ENCODE peak calls at places on chromosome 17, in ten cellular contexts. F is heart left ventricle, R is IMR-90, S is Peyer's patch, W is transverse colon, O is A549, V is body of pancreas, G is breast epithelium, E is adrenal gland, Y is endothelial cell of umbilical vein. Z is an unnamed sample. For H3K9me3, the result is how much of the 10 kb centered on the place peaks cover.

GRCh38 chr17:13395872-13396271 is 205.9 kb downstream of the HS3ST3A1 start:
- DNase-seq in F (no peak), Y (no peak), W (no peak), V (no peak), G (no peak), O (no peak), S (no peak), R (no peak), E (no peak), Z (no peak)

GRCh38 chr17:56973520-56973919 is 4.4 kb upstream of the SCPEP1 start:
- DNase-seq in S (no peak), W (no peak), F (no peak), E (peak), G (no peak), Y (no peak), R (peak), V (peak), O (no peak), Z (no peak)

GRCh38 chr17:64133546-64134215 is 3.7 kb upstream of the ERN1 start:
- DNase-seq in E (no peak), V (peak), W (no peak), F (no peak), G (no peak), Y (peak), S (no peak), O (peak), R (peak), Z (no peak)

GRCh38 chr17:79072544-79072943 is 2.1 kb upstream of the ENGASE start:
- DNase-seq in Y (no peak), G (no peak), R (no peak), S (peak), W (no peak), O (no peak), V (no peak), F (no peak), E (no peak), Z (peak)

GRCh38 chr17:9924735-9925191 is 19.7 kb upstream of the RCVRN start:
- DNase-seq in G (no peak), R (peak), Y (peak), S (no peak), W (no peak), F (no peak), V (no peak), O (peak), E (no peak), Z (no peak)

GRCh38 chr17:996554-997344 is at the start of gene TIMM22:
- DNase-seq in S (peak), E (peak), G (peak), W (peak), V (peak), Y (peak), F (peak), O (peak), R (peak), Z (peak)

GRCh38 chr17:80163315-80163714 is 6.5 kb upstream of the CARD14 start:
- DNase-seq in G (no peak), O (no peak), W (no peak), F (no peak), S (no peak), R (no peak), V (no peak), Y (no peak), E (no peak), Z (no peak)

GRCh38 chr17:51707216-51707615 is 446.9 kb downstream of the UTP18 start:
- DNase-seq in W (no peak), R (no peak), G (no peak), V (no peak), F (no peak), Y (no peak), O (no peak), E (no peak), S (no peak), Z (no peak)

GRCh38 chr17:4950075-4950756 is 703 bp upstream of the ENO3 start:
- DNase-seq in G (no peak), E (peak), S (peak), V (peak), Y (peak), R (no peak), W (peak), F (peak), O (peak), Z (peak)

GRCh38 chr17:29568331-29569244 is at the start of gene TP53I13:
- DNase-seq in F (peak), V (peak), G (peak), Y (peak), E (peak), O (peak), R (peak), S (peak), W (peak), Z (peak)

GRCh38 chr17:63476857-63477470 is at the start of gene ACE:
- DNase-seq in E (peak), R (peak), S (peak), O (peak), G (no peak), Y (peak), F (peak), W (peak), V (peak), Z (no peak)

GRCh38 chr17:69898606-69899005 is 176.4 kb upstream of the KCNJ16 start:
- DNase-seq in F (no peak), O (no peak), S (no peak), E (no peak), W (no peak), G (no peak), Y (no peak), R (no peak), V (no peak), Z (no peak)

GRCh38 chr17:62652251-62653001 is 25.0 kb downstream of the MRC2 start:
- DNase-seq in O (peak), E (peak), W (peak), Y (peak), F (peak), R (peak), S (no peak), G (peak), V (peak), Z (peak)

GRCh38 chr17:416293-417206 is 63.9 kb upstream of the RPH3AL start:
- DNase-seq in Y (no peak), S (no peak), G (no peak), F (no peak), R (no peak), W (peak), E (no peak), V (no peak), O (no peak), Z (no peak)

GRCh38 chr17:64103751-64104364 is 26.1 kb downstream of the ERN1 start:
- DNase-seq in F (no peak), Y (no peak), W (no peak), V (no peak), R (peak), O (no peak), S (no peak), G (no peak), E (no peak), Z (no peak)

GRCh38 chr17:3658784-3659449 is 9.5 kb downstream of the TAX1BP3 start:
- DNase-seq in V (no peak), G (no peak), F (no peak), Y (no peak), R (no peak), E (peak), S (no peak), W (no peak), O (no peak), Z (no peak)

GRCh38 chr17:77228224-77229215 is 87.8 kb downstream of the SEC14L1 start:
- DNase-seq in Y (no peak), W (no peak), R (no peak), S (no peak), E (no peak), G (no peak), O (no peak), V (no peak), F (peak), Z (no peak)

GRCh38 chr17:49968380-49969133 is 433 bp upstream of the DLX4 start:
- DNase-seq in O (peak), V (peak), Y (peak), F (peak), W (peak), S (no peak), G (no peak), E (peak), R (peak), Z (no peak)

GRCh38 chr17:51076821-51077220 is 43.8 kb downstream of the SPAG9 start:
- DNase-seq in R (no peak), O (no peak), V (no peak), F (no peak), G (no peak), Y (no peak), S (no peak), W (no peak), E (no peak), Z (no peak)

GRCh38 chr17:70091005-70091568 is 16.1 kb downstream of the KCNJ16 start:
- DNase-seq in Y (peak), V (no peak), G (no peak), E (no peak), S (no peak), F (no peak), O (no peak), R (no peak), W (no peak), Z (no peak)

GRCh38 chr17:1398028-1398427 is 2.0 kb downstream of the YWHAE start:
- DNase-seq in V (no peak), S (no peak), W (no peak), E (no peak), R (peak), F (no peak), G (no peak), O (no peak), Y (no peak), Z (no peak)

GRCh38 chr17:53462393-53462811 is 360.3 kb upstream of the KIF2B start:
- DNase-seq in R (no peak), F (no peak), E (no peak), O (no peak), V (no peak), W (no peak), S (no peak), Y (peak), G (no peak), Z (no peak)

GRCh38 chr17:67566656-67567055 is 151.1 kb upstream of the NOL11 start:
- DNase-seq in S (no peak), R (no peak), G (no peak), O (no peak), E (no peak), W (no peak), V (no peak), Y (no peak), F (no peak), Z (no peak)

GRCh38 chr17:17971431-17972125 is 622 bp downstream of the TOM1L2 start:
- DNase-seq in E (peak), Y (peak), W (peak), G (peak), V (peak), F (peak), O (peak), R (no peak), S (no peak), Z (peak)

GRCh38 chr17:66427134-66427533 is 124.7 kb downstream of the PRKCA start:
- DNase-seq in V (no peak), F (no peak), Y (no peak), R (no peak), G (no peak), E (no peak), W (no peak), O (no peak), S (no peak), Z (no peak)
- TF ChIP-seq POLR2A in V (no peak), F (no peak), Y (no peak), R (no peak), G (no peak), E (no peak), W (no peak), O (no peak), S (no peak), Z (no peak)

DNA sequence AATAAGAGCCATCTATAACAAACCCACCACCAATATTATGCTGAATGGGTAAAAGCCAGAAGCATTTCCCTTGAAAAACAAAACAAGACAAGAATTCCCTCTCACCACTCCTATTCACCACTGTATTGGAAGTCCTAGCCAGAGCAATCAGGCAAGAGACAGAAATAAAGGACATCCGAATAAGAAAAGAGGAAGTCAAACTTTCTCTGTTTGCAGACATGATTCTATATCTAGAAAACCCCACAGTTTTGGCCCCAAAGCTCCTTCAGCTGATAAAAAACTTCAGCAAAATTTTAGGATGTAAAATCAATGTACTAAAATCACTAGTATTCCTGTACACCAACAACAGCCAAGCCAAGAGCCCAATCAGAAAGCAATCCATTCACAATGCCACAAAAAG is 271.8 kb upstream of the AXIN2 start:
- DNase-seq in Y (no peak), R (no peak), E (no peak), W (no peak), S (no peak), G (no peak), F (no peak), V (no peak), O (no peak), Z (no peak)
- H3K9me3 ChIP-seq in Y (under half), R (under half), E (under half), W (under half), S (under half), G (under half), F (under half), V (under half), O (under half), Z (under half)

GRCh38 chr17:43722921-43723665 is 35.5 kb downstream of the SOST start:
- DNase-seq in S (no peak), F (no peak), W (no peak), E (peak), O (no peak), R (no peak), G (no peak), Y (no peak), V (peak), Z (no peak)
- TF ChIP-seq POLR2A in S (no peak), F (no peak), W (no peak), E (no peak), O (no peak), R (no peak), G (no peak), Y (no peak), V (no peak), Z (no peak)

DNA sequence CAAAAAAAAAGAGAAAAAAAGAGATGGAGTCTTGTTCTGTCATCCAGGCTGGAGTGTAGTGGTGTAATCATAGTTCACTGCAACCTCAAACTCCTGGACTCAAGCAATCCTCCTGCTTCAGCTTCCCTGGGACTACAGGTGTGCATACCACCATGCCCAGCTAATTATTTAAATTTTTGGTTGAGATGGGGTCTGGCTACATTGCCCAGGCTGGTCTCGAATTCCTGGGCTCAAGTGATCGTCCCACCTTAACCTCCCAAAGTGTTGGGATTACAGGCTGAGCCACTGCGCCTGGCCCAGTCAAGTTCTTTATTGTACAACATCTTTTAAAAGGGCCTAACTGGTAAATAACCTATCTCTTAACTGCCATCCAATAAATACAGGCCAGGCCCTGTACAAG is 6.1 kb upstream of the RANGRF start:
- DNase-seq in R (no peak), Y (no peak), F (no peak), V (no peak), G (no peak), O (no peak), W (no peak), S (no peak), E (no peak), Z (no peak)
- H3K9me3 ChIP-seq in R (under half), Y (under half), F (under half), V (under half), G (under half), O (under half), W (under half), S (under half), E (under half), Z (under half)

DNA sequence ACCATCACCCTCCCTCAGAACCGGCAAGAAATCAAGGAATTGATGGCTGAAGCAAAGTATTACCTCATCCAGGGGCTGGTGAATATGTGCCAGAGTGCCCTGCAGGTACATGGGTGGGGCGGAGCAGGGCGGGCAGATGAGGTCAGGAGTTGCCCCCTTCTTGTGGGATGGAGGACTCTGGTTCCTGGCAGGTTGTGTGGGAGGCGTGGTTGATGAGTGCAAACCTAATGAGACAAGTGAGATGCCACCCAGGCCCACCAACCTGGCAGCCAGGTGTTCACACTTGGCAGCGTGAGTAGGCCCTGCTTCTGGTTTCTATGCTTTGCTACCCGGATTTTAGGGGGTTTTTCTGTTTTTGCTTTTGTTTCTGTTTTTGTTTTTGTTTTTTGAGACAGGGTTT is 4.8 kb downstream of the TNFAIP1 start:
- DNase-seq in F (no peak), R (no peak), E (no peak), V (no peak), W (no peak), Y (no peak), O (no peak), S (no peak), G (no peak), Z (no peak)
- TF ChIP-seq POLR2A in F (no peak), R (no peak), E (no peak), V (no peak), W (no peak), Y (no peak), O (no peak), S (no peak), G (no peak), Z (no peak)

Z was measured in sigmoid colon.